ENCODE peak calls at places on chromosome 2, in six cellular contexts. L, B, U, J, E and F are unnamed samples.

GRCh38 chr2:134500211-134500935 is 218.4 kb downstream of the TMEM163 start:
- DNase-seq in L (no peak), B (no peak), U (no peak), J (no peak), E (no peak), F (no peak)

GRCh38 chr2:227326783-227327182 is 1.7 kb downstream of the MFF start:
- DNase-seq in L (no peak), B (peak; percentile 6), U (no peak), J (no peak), E (no peak), F (no peak)

GRCh38 chr2:40760071-40760666 is 308.3 kb upstream of the SLC8A1 start:
- DNase-seq in L (no peak), B (peak; percentile 72), U (no peak), J (peak; percentile 64), E (peak; percentile 73), F (no peak)

GRCh38 chr2:157559061-157559460 is 69.6 kb downstream of the ACVR1C start:
- DNase-seq in L (no peak), B (peak; percentile 46), U (no peak), J (no peak), E (no peak), F (no peak)

GRCh38 chr2:236117861-236118269 is 50.3 kb downstream of the GBX2 start:
- DNase-seq in L (no peak), B (no peak), U (no peak), J (no peak), E (no peak), F (no peak)

GRCh38 chr2:242052421-242052820 is 182.9 kb downstream of the RTP5 start:
- DNase-seq in L (no peak), B (no peak), U (no peak), J (no peak), E (no peak), F (peak; percentile 50)

GRCh38 chr2:217106650-217107014 is 246.8 kb upstream of the TNP1 start:
- DNase-seq in L (no peak), B (peak; percentile 60), U (no peak), J (peak; percentile 30), E (peak; percentile 61), F (no peak)

GRCh38 chr2:219171231-219171651 is 1.4 kb upstream of the SLC23A3 start:
- DNase-seq in L (no peak), B (peak; percentile 85), U (no peak), J (peak; percentile 57), E (peak; percentile 95), F (no peak)

GRCh38 chr2:98598781-98599428 is 9.4 kb downstream of the COA5 start:
- DNase-seq in L (no peak), B (peak; percentile 84), U (no peak), J (peak; percentile 61), E (peak; percentile 49), F (no peak)

GRCh38 chr2:168738057-168738456 is 64.4 kb upstream of the NOSTRIN start:
- DNase-seq in L (no peak), B (no peak), U (no peak), J (peak; percentile 33), E (peak; percentile 50), F (no peak)

GRCh38 chr2:215773728-215774127 is 239.6 kb downstream of the MREG start:
- DNase-seq in L (no peak), B (peak; percentile 99), U (peak; percentile 32), J (peak; percentile 32), E (peak; percentile 98), F (no peak)

GRCh38 chr2:205610437-205610836 is 71.9 kb upstream of the NRP2 start:
- DNase-seq in L (no peak), B (peak; percentile 34), U (no peak), J (no peak), E (no peak), F (no peak)

GRCh38 chr2:129710670-129711495 is 268.6 kb upstream of the RAB6C start:
- DNase-seq in L (no peak), B (no peak), U (no peak), J (no peak), E (no peak), F (no peak)

GRCh38 chr2:129709030-129709955 is 270.2 kb upstream of the RAB6C start:
- DNase-seq in L (no peak), B (no peak), U (no peak), J (no peak), E (no peak), F (no peak)

GRCh38 chr2:129709956-129710598 is 269.4 kb upstream of the RAB6C start:
- DNase-seq in L (no peak), B (no peak), U (no peak), J (no peak), E (no peak), F (no peak)

GRCh38 chr2:129707800-129708199 is 271.7 kb upstream of the RAB6C start:
- DNase-seq in L (no peak), B (no peak), U (no peak), J (no peak), E (no peak), F (no peak)

DNA sequence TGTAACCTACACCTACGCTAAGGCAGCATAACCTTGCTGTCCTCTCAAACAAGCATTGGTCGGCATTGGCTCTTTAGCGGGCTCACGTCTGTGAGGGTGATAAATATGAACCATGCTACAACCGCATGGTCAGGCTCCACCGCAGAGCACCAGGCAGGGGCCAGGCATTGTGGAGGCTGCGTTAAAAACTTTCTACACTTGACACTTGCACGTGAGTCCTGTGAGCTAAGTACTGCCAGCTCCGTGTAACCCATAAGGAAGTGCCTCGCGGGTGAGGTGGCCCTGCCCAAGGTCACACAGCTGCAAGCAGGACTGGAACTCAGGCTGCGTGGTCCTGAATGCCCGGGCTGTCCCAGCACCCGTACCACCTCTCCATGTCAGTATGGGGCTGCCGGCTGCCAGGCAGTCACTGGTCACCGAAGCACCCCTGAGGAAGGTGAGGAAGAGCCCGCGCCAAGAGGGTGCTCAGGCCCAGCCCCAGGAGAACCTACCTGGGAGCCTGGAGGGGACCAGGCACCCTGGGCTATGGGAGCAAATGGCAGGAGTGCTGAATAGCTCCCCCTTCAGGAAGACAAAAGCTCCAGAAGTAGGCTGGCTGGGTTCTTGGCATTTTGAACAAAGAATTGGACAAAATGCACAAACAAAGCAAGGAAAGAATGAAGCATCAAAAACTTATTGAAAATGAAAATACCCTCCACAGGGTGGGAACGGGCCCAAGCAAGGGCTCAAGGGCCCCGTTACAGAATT is 271.1 kb upstream of the RAB6C start:
- DNase-seq in L (no peak), B (no peak), U (no peak), J (no peak), E (no peak), F (no peak)
- TF ChIP-seq CTCF in L (peak; percentile 26), B (no peak), U (no peak), J (no peak), E (no peak), F (no peak)

DNA sequence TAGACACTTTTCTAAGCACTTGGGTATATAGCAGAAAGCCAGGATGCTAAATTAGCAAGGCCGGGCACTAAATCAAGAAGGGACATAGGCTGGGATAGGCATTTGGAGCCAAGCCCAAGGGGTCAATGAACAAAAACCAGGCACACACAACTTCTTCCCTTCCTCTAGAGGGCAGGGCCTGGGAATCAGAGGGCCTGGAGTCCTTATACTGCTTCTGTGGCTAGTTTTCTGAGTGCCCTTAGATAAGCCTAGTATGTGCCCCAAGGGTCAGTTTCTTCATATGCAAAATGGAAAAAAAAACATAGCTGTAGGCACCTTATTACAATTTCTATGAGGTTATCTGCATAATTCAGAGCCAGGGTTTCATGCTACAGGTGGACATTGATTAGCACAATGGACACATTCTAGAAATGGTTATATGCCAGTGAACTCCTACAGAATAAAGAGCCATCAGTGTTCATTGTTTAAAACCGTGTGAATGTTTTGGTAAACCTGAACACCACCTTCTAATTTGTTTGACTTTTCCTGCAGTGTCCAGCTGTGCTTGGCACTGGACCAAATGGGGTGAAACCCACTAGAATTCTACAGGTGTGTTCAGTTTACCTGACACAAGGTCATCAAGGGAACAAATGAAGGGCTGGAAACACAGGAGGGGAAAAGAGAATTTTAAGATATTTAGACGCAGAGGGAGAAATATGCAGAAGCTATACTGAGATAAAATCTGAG is 49.6 kb downstream of the PAX8 start:
- DNase-seq in L (no peak), B (no peak), U (no peak), J (no peak), E (no peak), F (no peak)
- TF ChIP-seq CTCF in L (no peak), B (no peak), U (peak; percentile 35), J (no peak), E (no peak), F (no peak)

GRCh38 chr2:196725218-196725617 is 74.3 kb downstream of the GTF3C3 start:
- DNase-seq in L (no peak), B (no peak), U (no peak), J (no peak), E (no peak), F (no peak)

GRCh38 chr2:196729418-196729817 is 70.1 kb downstream of the GTF3C3 start:
- DNase-seq in L (no peak), B (no peak), U (no peak), J (no peak), E (no peak), F (no peak)

DNA sequence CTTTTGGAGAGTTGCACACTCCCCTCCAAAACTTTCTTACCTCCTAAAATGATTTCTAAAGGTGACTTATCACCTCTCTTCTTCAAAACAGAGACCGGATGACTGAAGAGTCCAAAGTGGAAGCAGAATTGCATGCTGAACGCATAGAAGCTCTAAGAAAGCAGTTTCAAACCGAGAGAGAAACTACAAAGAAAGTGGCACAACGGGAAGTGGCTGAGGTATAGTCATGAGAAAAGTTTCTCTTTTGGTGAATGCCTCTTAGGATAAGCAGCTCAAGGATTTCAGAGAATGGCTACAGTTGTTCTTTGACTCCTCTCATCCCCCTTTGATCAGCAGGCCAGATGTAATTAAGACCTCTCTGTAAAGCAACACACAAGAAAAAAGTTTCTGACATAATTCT is 73.6 kb downstream of the GTF3C3 start:
- DNase-seq in L (no peak), B (no peak), U (no peak), J (no peak), E (no peak), F (no peak)
- TF ChIP-seq CTCF in L (no peak), B (no peak), U (no peak), J (no peak), E (no peak), F (no peak)

GRCh38 chr2:42055573-42056514 is 8.0 kb downstream of the PKDCC start:
- DNase-seq in L (no peak), B (no peak), U (no peak), J (no peak), E (no peak), F (no peak)
- TF ChIP-seq CTCF in L (no peak), B (no peak), U (no peak), J (no peak), E (no peak), F (no peak)

DNA sequence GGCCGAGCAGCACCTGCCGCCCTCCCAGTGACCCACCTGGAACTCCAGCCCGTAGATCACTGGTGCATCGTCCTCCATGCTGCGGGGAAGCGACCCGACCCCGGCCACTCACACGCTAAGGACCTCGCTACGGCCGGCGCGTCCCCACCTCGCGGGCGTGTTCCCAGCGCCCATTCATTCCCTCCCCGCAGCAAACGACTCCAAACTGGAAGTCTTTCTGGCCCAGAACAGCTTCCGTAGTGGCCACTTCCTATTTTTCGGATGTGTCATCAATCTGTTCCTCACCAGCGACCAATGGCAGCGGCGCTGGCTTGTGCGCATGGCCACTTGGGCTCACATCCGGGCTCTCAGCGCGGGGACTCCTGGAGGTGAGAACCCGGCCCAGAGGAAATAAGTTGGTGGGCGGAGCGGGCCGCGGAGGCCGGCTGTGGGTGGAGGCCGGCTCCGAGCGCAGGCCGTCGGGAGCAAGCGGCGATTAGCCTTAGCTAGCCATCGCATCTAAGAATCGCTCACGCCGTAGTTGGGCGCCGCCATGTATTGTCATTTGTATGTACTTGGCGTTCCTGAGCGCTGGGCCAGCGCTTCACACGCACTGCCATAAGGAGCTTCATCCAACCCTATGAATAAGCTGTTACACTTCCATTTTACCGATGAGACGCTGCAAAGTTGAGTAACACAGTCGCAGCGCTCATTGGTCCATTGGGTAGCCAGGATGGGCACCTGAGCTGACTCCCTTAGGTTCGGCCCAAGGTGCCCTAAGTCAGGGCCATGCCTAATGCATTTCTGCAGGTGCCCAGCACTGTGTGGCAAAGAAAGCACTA is at the start of gene EIPR1:
- DNase-seq in L (peak; percentile 84), B (peak; percentile 99), U (peak; percentile 97), J (peak; percentile 99), E (peak; percentile 97), F (peak; percentile 98)
- TF ChIP-seq CTCF in L (no peak), B (no peak), U (no peak), J (no peak), E (no peak), F (peak; percentile 32)